ENCODE peak calls at places on chromosomes 11 and 22, in five cellular contexts. U is AG08395, X is anterior cingulate cortex, Q is SHP77, V is progenitor cell of endocrine pancreas. F is an unnamed sample.

GRCh38 chr11:65473275-65473860 is 25.5 kb upstream of the MALAT1 start:
- DNase-seq in U (no peak), X (no peak), Q (no peak), V (no peak), F (no peak)

GRCh38 chr22:42277988-42278776 is 7.7 kb upstream of the TCF20 start:
- DNase-seq in U (peak), X (peak), Q (peak), V (no peak), F (no peak)

GRCh38 chr11:65891180-65892136 is 985 bp downstream of the CCDC85B start:
- DNase-seq in U (no peak), X (no peak), Q (peak), V (no peak), F (no peak)

GRCh38 chr11:115406404-115406803 is 97.8 kb downstream of the CADM1 start:
- DNase-seq in U (no peak), X (no peak), Q (no peak), V (no peak), F (no peak)

GRCh38 chr11:44158384-44158783 is 62.9 kb downstream of the EXT2 start:
- DNase-seq in U (no peak), X (no peak), Q (no peak), V (no peak), F (no peak)

GRCh38 chr11:110433393-110434333 is 3.9 kb downstream of the FDX1 start:
- DNase-seq in U (peak), X (no peak), Q (no peak), V (no peak), F (no peak)

GRCh38 chr11:12249590-12250260 is 127.6 kb upstream of the PARVA start:
- DNase-seq in U (no peak), X (no peak), Q (peak), V (no peak), F (peak)

GRCh38 chr22:40512426-40513136 is 123.9 kb downstream of the MRTFA start:
- DNase-seq in U (peak), X (no peak), Q (no peak), V (no peak), F (no peak)

GRCh38 chr11:75262961-75263852 is 22.6 kb downstream of the TPBGL start:
- DNase-seq in U (no peak), X (no peak), Q (no peak), V (no peak), F (no peak)

F was measured in NCI-H2081 treated with DMSO at 0.1 percent for 48 hours.